ENCODE peak calls at places on chromosomes 16 and 17, in nine cellular contexts. One of them, this sample, is unnamed.

GRCh38 chr16:30354423-30355143 is 525 bp downstream of the CD2BP2 start:
- DNase-seq in aorta: peak
- DNase-seq in transverse colon: peak
- DNase-seq in kidney: peak
- DNase-seq in RWPE1: no peak
- DNase-seq in AG04450: no peak
- DNase-seq in SK-N-SH: peak
- DNase-seq in IMR-90: peak
- DNase-seq in heart right ventricle: no peak
- DNase-seq in this sample: no peak

GRCh38 chr16:65069090-65069489 is 52.8 kb downstream of the CDH11 start:
- DNase-seq in heart right ventricle: no peak
- DNase-seq in AG04450: peak
- DNase-seq in aorta: no peak
- DNase-seq in transverse colon: no peak
- DNase-seq in SK-N-SH: no peak
- DNase-seq in RWPE1: peak
- DNase-seq in kidney: no peak
- DNase-seq in IMR-90: peak
- DNase-seq in this sample: no peak

GRCh38 chr17:38464723-38465419 is 36.6 kb downstream of the ARHGAP23 start:
- DNase-seq in aorta: peak
- DNase-seq in heart right ventricle: peak
- DNase-seq in RWPE1: peak
- DNase-seq in IMR-90: peak
- DNase-seq in kidney: peak
- DNase-seq in SK-N-SH: peak
- DNase-seq in AG04450: peak
- DNase-seq in transverse colon: peak
- DNase-seq in this sample: no peak

GRCh38 chr17:82859431-82860403 is 19.9 kb upstream of the ZNF750 start:
- DNase-seq in AG04450: no peak
- DNase-seq in heart right ventricle: no peak
- DNase-seq in IMR-90: peak
- DNase-seq in transverse colon: no peak
- DNase-seq in RWPE1: no peak
- DNase-seq in aorta: peak
- DNase-seq in SK-N-SH: no peak
- DNase-seq in kidney: peak
- DNase-seq in this sample: peak

GRCh38 chr16:12449795-12450194 is 353.9 kb downstream of the CPPED1 start:
- DNase-seq in aorta: no peak
- DNase-seq in IMR-90: peak
- DNase-seq in RWPE1: no peak
- DNase-seq in AG04450: no peak
- DNase-seq in transverse colon: no peak
- DNase-seq in kidney: no peak
- DNase-seq in SK-N-SH: no peak
- DNase-seq in heart right ventricle: no peak
- DNase-seq in this sample: no peak

GRCh38 chr17:61583242-61583641 is 7.8 kb downstream of the NACA2 start:
- DNase-seq in AG04450: peak
- DNase-seq in RWPE1: peak
- DNase-seq in heart right ventricle: no peak
- DNase-seq in aorta: no peak
- DNase-seq in IMR-90: peak
- DNase-seq in transverse colon: no peak
- DNase-seq in kidney: no peak
- DNase-seq in SK-N-SH: peak
- DNase-seq in this sample: no peak

GRCh38 chr16:29730649-29731048 is 15.1 kb downstream of the C16orf54 start:
- DNase-seq in RWPE1: no peak
- DNase-seq in kidney: no peak
- DNase-seq in SK-N-SH: no peak
- DNase-seq in AG04450: no peak
- DNase-seq in aorta: peak
- DNase-seq in IMR-90: no peak
- DNase-seq in heart right ventricle: no peak
- DNase-seq in transverse colon: peak
- DNase-seq in this sample: no peak

GRCh38 chr16:4206680-4207079 is 35.2 kb downstream of the SRL start:
- DNase-seq in kidney: no peak
- DNase-seq in transverse colon: no peak
- DNase-seq in heart right ventricle: no peak
- DNase-seq in AG04450: no peak
- DNase-seq in aorta: no peak
- DNase-seq in SK-N-SH: no peak
- DNase-seq in RWPE1: no peak
- DNase-seq in IMR-90: no peak
- DNase-seq in this sample: no peak

GRCh38 chr16:49652441-49653175 is 203.3 kb downstream of the ZNF423 start:
- DNase-seq in transverse colon: no peak
- DNase-seq in IMR-90: no peak
- DNase-seq in SK-N-SH: no peak
- DNase-seq in kidney: no peak
- DNase-seq in aorta: peak
- DNase-seq in AG04450: no peak
- DNase-seq in RWPE1: no peak
- DNase-seq in heart right ventricle: peak
- DNase-seq in this sample: no peak

GRCh38 chr16:15536813-15537212 is 102.4 kb downstream of the BMERB1 start:
- DNase-seq in AG04450: no peak
- DNase-seq in RWPE1: no peak
- DNase-seq in IMR-90: no peak
- DNase-seq in transverse colon: no peak
- DNase-seq in kidney: no peak
- DNase-seq in heart right ventricle: no peak
- DNase-seq in SK-N-SH: no peak
- DNase-seq in aorta: no peak
- DNase-seq in this sample: no peak

GRCh38 chr17:77496831-77497577 is 356.2 kb downstream of the SEC14L1 start:
- DNase-seq in RWPE1: no peak
- DNase-seq in heart right ventricle: no peak
- DNase-seq in SK-N-SH: peak
- DNase-seq in AG04450: no peak
- DNase-seq in IMR-90: no peak
- DNase-seq in transverse colon: no peak
- DNase-seq in kidney: peak
- DNase-seq in aorta: peak
- DNase-seq in this sample: peak

GRCh38 chr16:47481698-47482374 is 20.7 kb downstream of the PHKB start:
- DNase-seq in aorta: no peak
- DNase-seq in transverse colon: no peak
- DNase-seq in heart right ventricle: no peak
- DNase-seq in kidney: no peak
- DNase-seq in RWPE1: no peak
- DNase-seq in AG04450: no peak
- DNase-seq in IMR-90: no peak
- DNase-seq in SK-N-SH: no peak
- DNase-seq in this sample: no peak

GRCh38 chr17:28405632-28406477 is at the start of gene SLC46A1:
- DNase-seq in kidney: peak
- DNase-seq in RWPE1: peak
- DNase-seq in heart right ventricle: peak
- DNase-seq in SK-N-SH: peak
- DNase-seq in AG04450: no peak
- DNase-seq in transverse colon: peak
- DNase-seq in IMR-90: no peak
- DNase-seq in aorta: peak
- DNase-seq in this sample: peak

GRCh38 chr17:60421273-60422161 is 772 bp upstream of the CHCT1 start:
- DNase-seq in IMR-90: peak
- DNase-seq in AG04450: no peak
- DNase-seq in transverse colon: peak
- DNase-seq in kidney: peak
- DNase-seq in RWPE1: peak
- DNase-seq in SK-N-SH: peak
- DNase-seq in aorta: peak
- DNase-seq in heart right ventricle: peak
- DNase-seq in this sample: peak

GRCh38 chr17:60422162-60422665 is at the start of gene CHCT1:
- DNase-seq in AG04450: no peak
- DNase-seq in RWPE1: no peak
- DNase-seq in SK-N-SH: peak
- DNase-seq in heart right ventricle: peak
- DNase-seq in aorta: peak
- DNase-seq in IMR-90: no peak
- DNase-seq in transverse colon: no peak
- DNase-seq in kidney: peak
- DNase-seq in this sample: no peak

GRCh38 chr17:60415146-60415545 is 7.1 kb upstream of the CHCT1 start:
- DNase-seq in RWPE1: no peak
- DNase-seq in SK-N-SH: no peak
- DNase-seq in aorta: no peak
- DNase-seq in kidney: peak
- DNase-seq in transverse colon: no peak
- DNase-seq in AG04450: no peak
- DNase-seq in heart right ventricle: no peak
- DNase-seq in IMR-90: no peak
- DNase-seq in this sample: no peak

DNA sequence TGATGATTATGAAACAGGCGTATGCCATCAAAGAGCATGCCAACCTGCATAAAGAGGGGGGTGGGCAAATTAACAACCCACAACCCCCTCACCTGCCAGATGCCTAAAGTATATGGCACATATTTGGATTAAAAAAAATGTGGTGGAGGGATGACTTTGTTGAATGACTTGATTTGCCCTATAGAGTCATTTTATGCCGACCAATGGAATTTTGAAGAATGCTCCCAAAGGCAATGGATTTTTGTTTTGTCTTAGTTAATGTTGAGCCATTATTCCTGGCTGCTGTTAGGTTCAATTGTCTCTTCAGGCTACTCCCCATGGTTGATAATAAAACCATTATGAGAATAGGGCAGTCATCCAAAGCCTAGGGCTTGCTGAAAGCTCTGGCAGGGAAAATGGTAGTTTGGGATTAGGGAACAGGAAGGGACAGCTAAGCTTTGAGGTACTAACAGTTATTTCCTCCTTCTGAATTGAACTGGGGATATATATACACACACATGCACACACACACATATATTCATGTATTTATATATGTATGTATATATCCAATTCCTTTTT is 5.8 kb upstream of the CHCT1 start:
- DNase-seq in IMR-90: no peak
- DNase-seq in transverse colon: no peak
- DNase-seq in heart right ventricle: no peak
- DNase-seq in AG04450: no peak
- DNase-seq in RWPE1: no peak
- DNase-seq in kidney: no peak
- DNase-seq in aorta: no peak
- DNase-seq in SK-N-SH: no peak
- DNase-seq in this sample: no peak
- H3K27ac ChIP-seq in IMR-90: no peak
- H3K27ac ChIP-seq in transverse colon: no peak
- H3K27ac ChIP-seq in heart right ventricle: no peak
- H3K27ac ChIP-seq in AG04450: no peak
- H3K27ac ChIP-seq in RWPE1: no peak
- H3K27ac ChIP-seq in kidney: no peak
- H3K27ac ChIP-seq in aorta: no peak
- H3K27ac ChIP-seq in SK-N-SH: no peak
- H3K27ac ChIP-seq in this sample: no peak

GRCh38 chr17:40559954-40560591 is 5.2 kb downstream of the CCR7 start:
- DNase-seq in heart right ventricle: peak
- DNase-seq in aorta: peak
- DNase-seq in SK-N-SH: peak
- DNase-seq in RWPE1: peak
- DNase-seq in kidney: peak
- DNase-seq in AG04450: peak
- DNase-seq in transverse colon: peak
- DNase-seq in IMR-90: peak
- DNase-seq in this sample: peak
- H3K27ac ChIP-seq in heart right ventricle: peak
- H3K27ac ChIP-seq in aorta: no peak
- H3K27ac ChIP-seq in SK-N-SH: no peak
- H3K27ac ChIP-seq in RWPE1: peak
- H3K27ac ChIP-seq in kidney: peak
- H3K27ac ChIP-seq in AG04450: peak
- H3K27ac ChIP-seq in transverse colon: peak
- H3K27ac ChIP-seq in IMR-90: peak
- H3K27ac ChIP-seq in this sample: peak

DNA sequence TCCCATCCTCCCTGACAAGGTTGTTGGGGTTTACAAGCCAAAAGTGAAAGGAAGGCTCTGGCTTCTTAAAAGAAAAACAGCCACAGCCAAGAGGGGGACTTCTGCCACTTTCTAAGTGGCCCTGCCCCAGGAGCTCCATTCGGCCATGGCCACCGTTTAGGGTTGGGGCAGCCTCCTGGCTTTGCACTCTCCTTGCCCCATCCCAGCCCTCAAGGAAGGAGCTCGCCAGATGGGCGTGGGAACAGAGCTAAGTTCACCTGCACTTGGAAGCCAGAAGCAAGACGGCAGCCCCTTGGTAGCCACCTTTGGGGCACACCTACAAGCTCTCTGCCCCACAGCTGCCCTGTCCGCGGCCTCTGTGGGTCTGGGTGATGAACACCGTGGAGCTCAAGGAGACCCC is 122.4 kb upstream of the CDC42EP4 start:
- DNase-seq in IMR-90: no peak
- DNase-seq in AG04450: no peak
- DNase-seq in aorta: no peak
- DNase-seq in RWPE1: no peak
- DNase-seq in SK-N-SH: no peak
- DNase-seq in kidney: peak
- DNase-seq in transverse colon: no peak
- DNase-seq in heart right ventricle: no peak
- DNase-seq in this sample: no peak
- H3K27ac ChIP-seq in IMR-90: no peak
- H3K27ac ChIP-seq in AG04450: no peak
- H3K27ac ChIP-seq in aorta: no peak
- H3K27ac ChIP-seq in RWPE1: no peak
- H3K27ac ChIP-seq in SK-N-SH: no peak
- H3K27ac ChIP-seq in kidney: no peak
- H3K27ac ChIP-seq in transverse colon: no peak
- H3K27ac ChIP-seq in heart right ventricle: no peak
- H3K27ac ChIP-seq in this sample: no peak

GRCh38 chr17:39666601-39667261 is 1.5 kb upstream of the PNMT start:
- DNase-seq in transverse colon: no peak
- DNase-seq in heart right ventricle: peak
- DNase-seq in IMR-90: no peak
- DNase-seq in aorta: peak
- DNase-seq in SK-N-SH: peak
- DNase-seq in RWPE1: no peak
- DNase-seq in AG04450: no peak
- DNase-seq in kidney: peak
- DNase-seq in this sample: no peak

GRCh38 chr17:39666231-39666600 is 1.1 kb downstream of the TCAP start:
- DNase-seq in heart right ventricle: no peak
- DNase-seq in transverse colon: no peak
- DNase-seq in AG04450: no peak
- DNase-seq in SK-N-SH: no peak
- DNase-seq in kidney: peak
- DNase-seq in aorta: no peak
- DNase-seq in IMR-90: no peak
- DNase-seq in RWPE1: no peak
- DNase-seq in this sample: no peak

GRCh38 chr17:39664581-39665561 is at the start of gene TCAP:
- DNase-seq in AG04450: no peak
- DNase-seq in aorta: no peak
- DNase-seq in heart right ventricle: peak
- DNase-seq in SK-N-SH: no peak
- DNase-seq in IMR-90: no peak
- DNase-seq in kidney: peak
- DNase-seq in RWPE1: no peak
- DNase-seq in transverse colon: no peak
- DNase-seq in this sample: no peak

GRCh38 chr17:39667262-39668140 is 752 bp upstream of the PNMT start:
- DNase-seq in transverse colon: peak
- DNase-seq in IMR-90: no peak
- DNase-seq in RWPE1: no peak
- DNase-seq in aorta: no peak
- DNase-seq in AG04450: no peak
- DNase-seq in kidney: peak
- DNase-seq in SK-N-SH: peak
- DNase-seq in heart right ventricle: peak
- DNase-seq in this sample: peak

GRCh38 chr17:39665642-39666221 is 583 bp downstream of the TCAP start:
- DNase-seq in RWPE1: no peak
- DNase-seq in AG04450: no peak
- DNase-seq in heart right ventricle: peak
- DNase-seq in SK-N-SH: peak
- DNase-seq in aorta: no peak
- DNase-seq in IMR-90: no peak
- DNase-seq in kidney: peak
- DNase-seq in transverse colon: no peak
- DNase-seq in this sample: peak
- H3K27ac ChIP-seq in RWPE1: no peak
- H3K27ac ChIP-seq in AG04450: no peak
- H3K27ac ChIP-seq in heart right ventricle: peak
- H3K27ac ChIP-seq in SK-N-SH: no peak
- H3K27ac ChIP-seq in aorta: peak
- H3K27ac ChIP-seq in IMR-90: no peak
- H3K27ac ChIP-seq in kidney: no peak
- H3K27ac ChIP-seq in transverse colon: no peak
- H3K27ac ChIP-seq in this sample: peak